ENCODE peak calls at places on chromosomes 16 and 17, in six cellular contexts. F is HTR-8/SVneo, S is caudate nucleus, P is astrocyte of the spinal cord, Z is T-helper 2 cell, Q is endothelial cell. C is an unnamed sample.

GRCh38 chr17:73371285-73371684 is 59.5 kb upstream of the CDC42EP4 start:
- DNase-seq in F (peak), S (no peak), P (peak), Z (no peak), Q (no peak), C (peak)

GRCh38 chr17:63274156-63274555 is 171.9 kb downstream of the CYB561 start:
- DNase-seq in F (no peak), S (no peak), P (peak), Z (no peak), Q (no peak), C (peak)

GRCh38 chr16:68743664-68744063 is 6.6 kb downstream of the CDH1 start:
- DNase-seq in F (no peak), S (no peak), P (no peak), Z (no peak), Q (no peak), C (no peak)

GRCh38 chr16:52906271-52906670 is 146.4 kb downstream of the CHD9NB start:
- DNase-seq in F (no peak), S (no peak), P (no peak), Z (no peak), Q (peak), C (no peak)

GRCh38 chr16:29745853-29746345 is at the start of gene C16orf54:
- DNase-seq in F (no peak), S (no peak), P (no peak), Z (peak), Q (no peak), C (no peak)

GRCh38 chr17:57481901-57482300 is 225.6 kb downstream of the MSI2 start:
- DNase-seq in F (peak), S (no peak), P (peak), Z (no peak), Q (no peak), C (peak)

GRCh38 chr17:71516149-71516548 is 604.7 kb upstream of the SOX9 start:
- DNase-seq in F (no peak), S (no peak), P (no peak), Z (no peak), Q (no peak), C (no peak)

GRCh38 chr16:1678500-1679098 is 520 bp downstream of the JPT2 start:
- DNase-seq in F (no peak), S (no peak), P (no peak), Z (peak), Q (peak), C (peak)

GRCh38 chr17:71202449-71202848 is 918.4 kb upstream of the SOX9 start:
- DNase-seq in F (no peak), S (no peak), P (no peak), Z (no peak), Q (no peak), C (no peak)

GRCh38 chr17:56994009-56994792 is 16.3 kb downstream of the SCPEP1 start:
- DNase-seq in F (no peak), S (no peak), P (peak), Z (no peak), Q (no peak), C (peak)

GRCh38 chr16:12903325-12904040 is 2.1 kb downstream of the SHISA9 start:
- DNase-seq in F (no peak), S (no peak), P (no peak), Z (no peak), Q (peak), C (no peak)

C was measured in NCI-H226.